ENCODE peak calls at places on chromosomes 5 and 9, in four cellular contexts. P is psoas muscle, V is heart left ventricle, A is uterus. J is an unnamed sample. For H3K9me3, the result is how much of the 10 kb centered on the place peaks cover.

GRCh38 chr5:145834917-145835838 is at the start of gene PRELID2:
- DNase-seq in P (peak), V (peak), A (peak), J (peak)

GRCh38 chr5:150132740-150133139 is 22.9 kb downstream of the PDGFRB start:
- DNase-seq in P (no peak), V (no peak), A (no peak), J (no peak)

GRCh38 chr9:17656889-17657288 is 78.0 kb downstream of the SH3GL2 start:
- DNase-seq in P (no peak), V (no peak), A (no peak), J (no peak)

GRCh38 chr5:10761842-10762165 is 770 bp upstream of the DAP start:
- DNase-seq in P (no peak), V (no peak), A (peak), J (no peak)

GRCh38 chr5:82050955-82051354 is 79.1 kb downstream of the ATG10 start:
- DNase-seq in P (no peak), V (no peak), A (no peak), J (no peak)

GRCh38 chr5:157487358-157487757 is 27.3 kb downstream of the NIPAL4 start:
- DNase-seq in P (no peak), V (no peak), A (no peak), J (no peak)

GRCh38 chr9:91712811-91713210 is 237.2 kb downstream of the ROR2 start:
- DNase-seq in P (no peak), V (no peak), A (no peak), J (no peak)

GRCh38 chr9:101270325-101270701 is 114.5 kb downstream of the BAAT start:
- DNase-seq in P (no peak), V (no peak), A (no peak), J (no peak)

GRCh38 chr5:157161996-157162395 is 4.1 kb downstream of the GARIN3 start:
- DNase-seq in P (no peak), V (no peak), A (no peak), J (no peak)

GRCh38 chr9:76574171-76574767 is 115.3 kb downstream of the GCNT1 start:
- DNase-seq in P (no peak), V (no peak), A (no peak), J (no peak)

GRCh38 chr9:133173056-133173455 is 9.3 kb upstream of the GBGT1 start:
- DNase-seq in P (no peak), V (no peak), A (no peak), J (no peak)

GRCh38 chr9:136764301-136764891 is at the start of gene LCN15:
- DNase-seq in P (peak), V (peak), A (no peak), J (no peak)

GRCh38 chr9:94703488-94704140 is 22.9 kb upstream of the AOPEP start:
- DNase-seq in P (no peak), V (no peak), A (no peak), J (no peak)

GRCh38 chr5:76007904-76008303 is 75.3 kb upstream of the SV2C start:
- DNase-seq in P (no peak), V (no peak), A (no peak), J (no peak)

GRCh38 chr5:36403601-36404311 is 102.1 kb upstream of the RANBP3L start:
- DNase-seq in P (peak), V (no peak), A (peak), J (no peak)

GRCh38 chr5:129077433-129078075 is 17.0 kb upstream of the ISOC1 start:
- DNase-seq in P (no peak), V (no peak), A (no peak), J (no peak)

GRCh38 chr5:39709032-39709431 is 284.3 kb upstream of the DAB2 start:
- DNase-seq in P (no peak), V (no peak), A (no peak), J (no peak)

GRCh38 chr9:125233678-125234077 is 7.5 kb downstream of the HSPA5 start:
- DNase-seq in P (no peak), V (no peak), A (no peak), J (no peak)

GRCh38 chr9:124964604-124965003 is 23.7 kb upstream of the GOLGA1 start:
- DNase-seq in P (no peak), V (no peak), A (no peak), J (no peak)

GRCh38 chr5:167143726-167144125 is 1147.7 kb upstream of the WWC1 start:
- DNase-seq in P (no peak), V (no peak), A (no peak), J (no peak)

GRCh38 chr9:16413509-16414016 is 456.9 kb downstream of the BNC2 start:
- DNase-seq in P (no peak), V (no peak), A (peak), J (no peak)

GRCh38 chr9:93062364-93062763 is 3.9 kb downstream of the SUSD3 start:
- DNase-seq in P (no peak), V (no peak), A (no peak), J (no peak)

GRCh38 chr9:97714435-97714834 is 17.3 kb upstream of the XPA start:
- DNase-seq in P (no peak), V (no peak), A (no peak), J (no peak)

DNA sequence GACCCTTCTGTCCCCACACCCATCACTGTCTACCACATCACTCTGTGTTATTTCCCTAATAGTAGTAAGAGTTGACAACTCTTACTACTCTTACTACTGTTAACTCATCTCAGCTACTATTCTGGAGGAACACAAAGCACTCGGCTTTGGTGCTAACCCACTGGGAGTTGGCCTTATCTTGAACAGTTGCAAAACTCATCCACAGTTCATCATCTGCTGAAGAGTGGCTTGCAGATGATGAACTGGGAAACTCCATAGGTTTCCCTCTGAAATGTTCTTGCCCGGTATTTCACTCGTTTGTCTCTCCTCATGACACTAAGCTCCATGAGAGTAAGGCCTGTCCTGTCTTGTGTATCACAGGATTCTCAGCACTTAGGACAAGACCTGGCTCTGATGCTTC is 221.4 kb downstream of the NR3C1 start:
- DNase-seq in P (no peak), V (no peak), A (no peak), J (no peak)
- H3K27ac ChIP-seq in P (no peak), V (no peak), A (no peak), J (no peak)

DNA sequence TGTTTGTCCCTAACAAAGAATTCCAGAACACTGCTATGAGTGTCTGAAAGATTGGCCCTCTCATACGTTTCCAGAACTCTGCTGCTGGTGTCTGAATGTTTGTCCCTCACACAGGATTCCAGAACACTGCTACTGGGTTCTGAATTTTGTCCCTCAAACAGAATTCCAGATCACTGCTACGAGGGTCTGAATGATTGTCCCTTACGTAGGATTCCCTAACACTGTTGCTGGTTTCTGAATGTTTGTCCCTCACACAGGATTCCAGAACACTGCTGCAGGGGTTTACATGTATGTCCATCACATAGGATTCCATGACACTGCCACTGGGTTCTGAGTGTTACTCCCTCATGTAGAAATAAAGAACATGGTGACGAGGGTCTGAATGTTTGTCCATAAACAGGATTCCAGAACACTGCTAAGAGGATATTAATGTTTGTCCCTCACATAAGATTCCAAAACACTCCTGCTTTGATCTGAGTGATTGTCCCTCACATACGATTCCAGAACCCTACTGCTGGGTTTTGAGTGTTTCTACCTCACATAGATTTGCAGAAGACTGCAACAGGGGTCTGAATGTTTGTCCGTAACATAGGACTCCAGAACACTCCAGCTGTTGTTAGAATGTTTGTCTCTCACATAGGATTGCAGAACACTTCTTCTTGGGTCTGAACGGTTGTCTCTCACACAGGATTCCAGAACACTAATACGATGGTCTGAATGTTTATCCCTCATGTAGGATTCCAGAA is 214.4 kb downstream of the FOXD4L6 start:
- DNase-seq in P (no peak), V (no peak), A (no peak), J (no peak)
- H3K9me3 ChIP-seq in P (half or more), V (half or more), A (under half), J (under half)

GRCh38 chr5:172568308-172568923 is 72.6 kb upstream of the NEURL1B start:
- DNase-seq in P (no peak), V (no peak), A (no peak), J (no peak)
- H3K27ac ChIP-seq in P (no peak), V (no peak), A (no peak), J (no peak)

GRCh38 chr9:130271473-130271872 is 5.9 kb downstream of the HMCN2 start:
- DNase-seq in P (no peak), V (no peak), A (no peak), J (no peak)

GRCh38 chr9:130266236-130267098 is 907 bp downstream of the HMCN2 start:
- DNase-seq in P (no peak), V (no peak), A (no peak), J (peak)

GRCh38 chr9:130267930-130268329 is 2.4 kb downstream of the HMCN2 start:
- DNase-seq in P (peak), V (no peak), A (no peak), J (no peak)

GRCh38 chr9:130265431-130266235 is at the start of gene HMCN2:
- DNase-seq in P (peak), V (no peak), A (no peak), J (peak)

GRCh38 chr9:130268521-130269131 is 3.1 kb downstream of the HMCN2 start:
- DNase-seq in P (no peak), V (no peak), A (no peak), J (no peak)
- H3K9me3 ChIP-seq in P (under half), V (under half), A (under half), J (under half)

GRCh38 chr5:34533582-34534236 is 122.4 kb upstream of the RAI14 start:
- DNase-seq in P (no peak), V (no peak), A (no peak), J (no peak)
- H3K27ac ChIP-seq in P (no peak), V (no peak), A (peak), J (no peak)

DNA sequence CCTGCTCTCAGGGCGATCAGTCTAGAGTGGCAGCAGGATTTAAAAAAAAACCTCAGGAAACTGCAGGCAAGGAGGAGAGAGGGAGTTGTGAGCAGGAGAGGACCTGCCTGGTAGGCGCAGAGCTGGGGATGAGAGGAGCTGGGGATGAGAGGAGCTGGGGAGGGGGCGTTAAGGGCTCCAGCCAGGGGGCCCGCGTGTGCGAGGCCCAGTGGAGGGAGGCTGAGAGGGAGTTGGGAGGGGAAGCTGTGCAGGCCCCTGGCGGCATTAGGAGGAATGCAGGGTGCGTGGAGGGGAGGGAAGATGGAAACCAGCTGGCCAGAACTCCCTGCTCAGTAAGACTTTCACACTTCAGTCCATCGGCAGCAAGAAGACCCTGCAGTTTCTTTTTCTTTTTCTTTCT is 45.2 kb upstream of the HMCN2 start:
- DNase-seq in P (no peak), V (no peak), A (peak), J (no peak)
- H3K9me3 ChIP-seq in P (under half), V (under half), A (under half), J (under half)

GRCh38 chr9:127987103-127987614 is 6.4 kb upstream of the EEIG1 start:
- DNase-seq in P (peak), V (peak), A (no peak), J (peak)
- H3K27ac ChIP-seq in P (peak), V (peak), A (no peak), J (peak)

GRCh38 chr5:141258948-141259347 is 13.8 kb downstream of the PCDHB15 start:
- DNase-seq in P (no peak), V (no peak), A (no peak), J (no peak)

GRCh38 chr5:141261238-141261546 is 16.0 kb downstream of the PCDHB15 start:
- DNase-seq in P (no peak), V (no peak), A (no peak), J (no peak)

GRCh38 chr5:141260458-141261237 is 15.5 kb downstream of the PCDHB15 start:
- DNase-seq in P (no peak), V (no peak), A (no peak), J (no peak)

DNA sequence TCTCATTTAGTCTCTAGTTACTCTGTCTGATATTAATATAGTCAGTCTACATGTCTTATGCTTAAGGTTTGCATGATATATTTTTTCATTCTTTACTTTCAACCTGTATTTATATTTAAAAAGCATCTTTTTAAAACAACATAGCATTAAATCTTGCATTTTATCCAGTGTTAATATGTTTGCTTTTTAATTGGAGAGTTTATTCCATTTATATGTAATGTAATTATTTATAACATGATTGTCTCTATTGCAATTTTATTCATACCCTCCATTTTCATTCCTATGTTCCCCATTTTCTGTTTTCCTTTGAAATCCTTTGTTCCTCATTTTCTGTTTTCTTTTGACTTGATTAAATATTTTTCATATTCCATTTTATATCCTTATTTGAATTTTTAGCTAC is 13.3 kb downstream of the PCDHB15 start:
- DNase-seq in P (no peak), V (no peak), A (no peak), J (no peak)
- H3K9me3 ChIP-seq in P (half or more), V (half or more), A (under half), J (half or more)

J was measured in right lobe of liver.